ENCODE peak calls at places on chromosomes 1 and 21, in seven cellular contexts. T is NCI-H69; C is SJSA1; W is stimulated activated effector memory CD8-positive, alpha-beta T cell treated with anti-CD3 and anti-CD28 coated beads, Interleukin-12 subunit alpha, Interleukin-12 subunit beta, amount 100 ng/mL, for 72 hours; J is H9; K is uterus; S is adipocyte. Q is an unnamed sample.

GRCh38 chr1:161730050-161730564 is 8.8 kb downstream of the FCRLB start:
- DNase-seq in T (no peak), C (peak; percentile 65), W (peak; percentile 66), J (no peak), K (no peak), S (no peak), Q (no peak)

GRCh38 chr1:183327429-183328290 is 90.5 kb downstream of the NMNAT2 start:
- DNase-seq in T (no peak), C (no peak), W (no peak), J (no peak), K (peak; percentile 57), S (no peak), Q (no peak)

GRCh38 chr1:208772891-208773290 is 528.7 kb upstream of the PLXNA2 start:
- DNase-seq in T (peak; percentile 69), C (no peak), W (no peak), J (no peak), K (no peak), S (no peak), Q (no peak)

GRCh38 chr1:64242895-64243756 is 39.7 kb downstream of the UBE2U start:
- DNase-seq in T (peak; percentile 72), C (peak; percentile 28), W (no peak), J (no peak), K (no peak), S (peak; percentile 81), Q (peak; percentile 66)

GRCh38 chr1:234114648-234115307 is 210.3 kb downstream of the SLC35F3 start:
- DNase-seq in T (peak; percentile 81), C (peak; percentile 48), W (no peak), J (no peak), K (peak; percentile 28), S (peak; percentile 89), Q (peak; percentile 59)

GRCh38 chr1:220431840-220432239 is 96.1 kb upstream of the MARK1 start:
- DNase-seq in T (peak; percentile 26), C (no peak), W (no peak), J (no peak), K (no peak), S (no peak), Q (peak; percentile 3)

GRCh38 chr1:44759077-44759476 is 16.3 kb upstream of the RPS8 start:
- DNase-seq in T (no peak), C (no peak), W (no peak), J (no peak), K (no peak), S (no peak), Q (no peak)

GRCh38 chr1:221442056-221442455 is 299.8 kb downstream of the DUSP10 start:
- DNase-seq in T (no peak), C (no peak), W (no peak), J (no peak), K (no peak), S (no peak), Q (no peak)

GRCh38 chr21:31289702-31290101 is 54.4 kb downstream of the TIAM1 start:
- DNase-seq in T (no peak), C (peak; percentile 16), W (no peak), J (no peak), K (no peak), S (no peak), Q (no peak)

Q was measured in MM.1S.